ENCODE peak calls at places on chromosome 1, in seven cellular contexts. One of them, this sample, is unnamed.

GRCh38 chr1:26993237-26994019 is at the start of gene TRNP1:
- DNase-seq in CD4-positive, alpha-beta T cell: peak
- DNase-seq in fibroblast of lung: peak
- DNase-seq in kidney tubule cell: peak
- DNase-seq in stimulated activated CD4-positive, alpha-beta T cell treated with anti-CD3 and anti-CD28 coated beads, Interleukin-1b, Interleukin-23, amount 100 ng/mL, for 24 hours: peak
- DNase-seq in NCI-H1105: peak
- DNase-seq in cardiac muscle cell: peak
- DNase-seq in this sample: peak

GRCh38 chr1:231626951-231627614 is 493 bp downstream of the DISC1 start:
- DNase-seq in NCI-H1105: no peak
- DNase-seq in stimulated activated CD4-positive, alpha-beta T cell treated with anti-CD3 and anti-CD28 coated beads, Interleukin-1b, Interleukin-23, amount 100 ng/mL, for 24 hours: no peak
- DNase-seq in fibroblast of lung: peak
- DNase-seq in kidney tubule cell: peak
- DNase-seq in CD4-positive, alpha-beta T cell: peak
- DNase-seq in cardiac muscle cell: peak
- DNase-seq in this sample: no peak

GRCh38 chr1:19384113-19384512 is 72.0 kb downstream of the SLC66A1 start:
- DNase-seq in stimulated activated CD4-positive, alpha-beta T cell treated with anti-CD3 and anti-CD28 coated beads, Interleukin-1b, Interleukin-23, amount 100 ng/mL, for 24 hours: no peak
- DNase-seq in CD4-positive, alpha-beta T cell: no peak
- DNase-seq in NCI-H1105: no peak
- DNase-seq in fibroblast of lung: no peak
- DNase-seq in cardiac muscle cell: no peak
- DNase-seq in kidney tubule cell: peak
- DNase-seq in this sample: no peak

GRCh38 chr1:10663668-10664035 is 132.8 kb downstream of the CASZ1 start:
- DNase-seq in CD4-positive, alpha-beta T cell: no peak
- DNase-seq in kidney tubule cell: no peak
- DNase-seq in NCI-H1105: no peak
- DNase-seq in fibroblast of lung: no peak
- DNase-seq in cardiac muscle cell: peak
- DNase-seq in stimulated activated CD4-positive, alpha-beta T cell treated with anti-CD3 and anti-CD28 coated beads, Interleukin-1b, Interleukin-23, amount 100 ng/mL, for 24 hours: no peak
- DNase-seq in this sample: peak

GRCh38 chr1:214303106-214303505 is 22.1 kb downstream of the SMYD2 start:
- DNase-seq in cardiac muscle cell: no peak
- DNase-seq in stimulated activated CD4-positive, alpha-beta T cell treated with anti-CD3 and anti-CD28 coated beads, Interleukin-1b, Interleukin-23, amount 100 ng/mL, for 24 hours: no peak
- DNase-seq in NCI-H1105: no peak
- DNase-seq in fibroblast of lung: no peak
- DNase-seq in CD4-positive, alpha-beta T cell: no peak
- DNase-seq in kidney tubule cell: no peak
- DNase-seq in this sample: no peak

GRCh38 chr1:234893725-234894630 is 234.7 kb downstream of the TOMM20 start:
- DNase-seq in CD4-positive, alpha-beta T cell: no peak
- DNase-seq in cardiac muscle cell: no peak
- DNase-seq in stimulated activated CD4-positive, alpha-beta T cell treated with anti-CD3 and anti-CD28 coated beads, Interleukin-1b, Interleukin-23, amount 100 ng/mL, for 24 hours: peak
- DNase-seq in fibroblast of lung: peak
- DNase-seq in kidney tubule cell: peak
- DNase-seq in NCI-H1105: peak
- DNase-seq in this sample: no peak

GRCh38 chr1:24896596-24897262 is 33.3 kb downstream of the RUNX3 start:
- DNase-seq in stimulated activated CD4-positive, alpha-beta T cell treated with anti-CD3 and anti-CD28 coated beads, Interleukin-1b, Interleukin-23, amount 100 ng/mL, for 24 hours: no peak
- DNase-seq in fibroblast of lung: no peak
- DNase-seq in kidney tubule cell: no peak
- DNase-seq in cardiac muscle cell: no peak
- DNase-seq in NCI-H1105: no peak
- DNase-seq in CD4-positive, alpha-beta T cell: no peak
- DNase-seq in this sample: peak

GRCh38 chr1:54287821-54288220 is 87.9 kb downstream of the MRPL37 start:
- DNase-seq in cardiac muscle cell: no peak
- DNase-seq in CD4-positive, alpha-beta T cell: no peak
- DNase-seq in fibroblast of lung: no peak
- DNase-seq in kidney tubule cell: no peak
- DNase-seq in stimulated activated CD4-positive, alpha-beta T cell treated with anti-CD3 and anti-CD28 coated beads, Interleukin-1b, Interleukin-23, amount 100 ng/mL, for 24 hours: no peak
- DNase-seq in NCI-H1105: no peak
- DNase-seq in this sample: no peak

GRCh38 chr1:18160290-18160942 is 52.8 kb downstream of the IGSF21 start:
- DNase-seq in fibroblast of lung: no peak
- DNase-seq in stimulated activated CD4-positive, alpha-beta T cell treated with anti-CD3 and anti-CD28 coated beads, Interleukin-1b, Interleukin-23, amount 100 ng/mL, for 24 hours: no peak
- DNase-seq in NCI-H1105: no peak
- DNase-seq in CD4-positive, alpha-beta T cell: no peak
- DNase-seq in cardiac muscle cell: no peak
- DNase-seq in kidney tubule cell: no peak
- DNase-seq in this sample: no peak

GRCh38 chr1:157956754-157957153 is 36.7 kb upstream of the KIRREL1 start:
- DNase-seq in CD4-positive, alpha-beta T cell: no peak
- DNase-seq in kidney tubule cell: no peak
- DNase-seq in cardiac muscle cell: no peak
- DNase-seq in stimulated activated CD4-positive, alpha-beta T cell treated with anti-CD3 and anti-CD28 coated beads, Interleukin-1b, Interleukin-23, amount 100 ng/mL, for 24 hours: no peak
- DNase-seq in NCI-H1105: no peak
- DNase-seq in fibroblast of lung: no peak
- DNase-seq in this sample: no peak

GRCh38 chr1:203625623-203626189 is 926 bp upstream of the ATP2B4 start:
- DNase-seq in fibroblast of lung: peak
- DNase-seq in cardiac muscle cell: no peak
- DNase-seq in stimulated activated CD4-positive, alpha-beta T cell treated with anti-CD3 and anti-CD28 coated beads, Interleukin-1b, Interleukin-23, amount 100 ng/mL, for 24 hours: no peak
- DNase-seq in CD4-positive, alpha-beta T cell: peak
- DNase-seq in NCI-H1105: no peak
- DNase-seq in kidney tubule cell: peak
- DNase-seq in this sample: no peak

GRCh38 chr1:162335126-162335525 is 41.5 kb downstream of the SPATA46 start:
- DNase-seq in NCI-H1105: no peak
- DNase-seq in kidney tubule cell: no peak
- DNase-seq in fibroblast of lung: no peak
- DNase-seq in cardiac muscle cell: no peak
- DNase-seq in CD4-positive, alpha-beta T cell: no peak
- DNase-seq in stimulated activated CD4-positive, alpha-beta T cell treated with anti-CD3 and anti-CD28 coated beads, Interleukin-1b, Interleukin-23, amount 100 ng/mL, for 24 hours: no peak
- DNase-seq in this sample: no peak